ENCODE peak calls at places on chromosomes 16 and 17, in six cellular contexts. O is foreskin fibroblast, P is mesendoderm, G is epithelial cell of esophagus, M is psoas muscle, X is neural progenitor cell. H is an unnamed sample.

GRCh38 chr17:35240861-35241260 is 2.0 kb upstream of the SLFN5 start:
- DNase-seq in X (no peak), P (no peak), G (no peak), M (no peak), O (no peak), H (no peak)

GRCh38 chr16:1526608-1527555 is 6.6 kb upstream of the TMEM204 start:
- DNase-seq in M (no peak), X (no peak), O (no peak), P (no peak), G (no peak), H (no peak)

GRCh38 chr17:57570740-57571344 is 174.3 kb downstream of the CCDC182 start:
- DNase-seq in G (no peak), X (no peak), P (no peak), O (peak; percentile 34), M (no peak), H (no peak)

GRCh38 chr16:57383276-57384247 is 11.3 kb downstream of the CX3CL1 start:
- DNase-seq in X (no peak), P (peak; percentile 52), M (no peak), O (peak; percentile 49), G (no peak), H (peak; percentile 62)

GRCh38 chr16:3358884-3359283 is 3.2 kb downstream of the OR2C1 start:
- DNase-seq in O (no peak), P (no peak), M (no peak), G (no peak), X (no peak), H (peak; percentile 8)

GRCh38 chr16:2529061-2529931 is 1.9 kb downstream of the CEMP1 start:
- DNase-seq in P (no peak), X (no peak), M (peak; percentile 55), O (peak; percentile 47), G (no peak), H (no peak)

GRCh38 chr17:68296217-68297140 is 5.2 kb downstream of the ARSG start:
- DNase-seq in M (peak; percentile 73), O (no peak), G (peak; percentile 67), X (no peak), P (peak; percentile 77), H (no peak)

GRCh38 chr17:7084058-7084457 is 4.0 kb upstream of the CLEC10A start:
- DNase-seq in X (no peak), M (no peak), O (no peak), P (no peak), G (no peak), H (peak; percentile 32)

GRCh38 chr17:3197219-3197618 is at the start of gene OR1A2:
- DNase-seq in X (no peak), O (no peak), P (no peak), M (no peak), G (no peak), H (no peak)

GRCh38 chr16:73196670-73197069 is 148.7 kb upstream of the ZFHX3 start:
- DNase-seq in M (peak; percentile 80), X (peak; percentile 85), O (peak; percentile 56), P (peak; percentile 88), G (peak; percentile 78), H (peak; percentile 35)

GRCh38 chr17:7237761-7238417 is 1.4 kb downstream of the PHF23 start:
- DNase-seq in O (peak; percentile 92), G (peak; percentile 58), M (peak; percentile 89), X (peak; percentile 92), P (peak; percentile 71), H (no peak)

GRCh38 chr16:28502290-28502689 is 4.3 kb downstream of the IL27 start:
- DNase-seq in M (no peak), P (no peak), O (no peak), X (no peak), G (no peak), H (no peak)

GRCh38 chr16:54342001-54342776 is 55.6 kb upstream of the IRX3 start:
- DNase-seq in O (peak; percentile 39), M (no peak), P (no peak), G (peak; percentile 55), X (no peak), H (no peak)

GRCh38 chr16:87734644-87735043 is 31.1 kb downstream of the KLHDC4 start:
- DNase-seq in X (no peak), M (no peak), P (peak; percentile 59), O (no peak), G (no peak), H (no peak)

GRCh38 chr16:75238853-75239371 is 12.5 kb downstream of the BCAR1 start:
- DNase-seq in P (no peak), O (peak; percentile 52), X (no peak), M (no peak), G (no peak), H (no peak)

GRCh38 chr17:9050801-9051401 is 29.6 kb downstream of the NTN1 start:
- DNase-seq in O (no peak), P (peak; percentile 89), M (no peak), X (peak; percentile 74), G (peak; percentile 80), H (peak; percentile 50)

GRCh38 chr16:7714775-7715174 is 382.1 kb downstream of the RBFOX1 start:
- DNase-seq in G (no peak), P (no peak), O (no peak), X (no peak), M (no peak), H (no peak)

GRCh38 chr16:1435921-1436697 is 5.2 kb downstream of the PERCC1 start:
- DNase-seq in M (no peak), P (peak; percentile 42), O (no peak), G (no peak), X (no peak), H (no peak)

GRCh38 chr16:69405326-69405725 is 19.1 kb upstream of the CYB5B start:
- DNase-seq in X (no peak), M (no peak), G (no peak), P (no peak), O (no peak), H (no peak)

GRCh38 chr16:56935201-56935600 is 3.3 kb downstream of the HERPUD1 start:
- DNase-seq in X (no peak), M (no peak), P (no peak), G (no peak), O (no peak), H (no peak)

GRCh38 chr17:79904865-79905264 is 65.6 kb upstream of the CBX4 start:
- DNase-seq in M (no peak), P (no peak), G (no peak), O (no peak), X (no peak), H (no peak)

GRCh38 chr17:79897243-79898063 is 58.2 kb upstream of the CBX4 start:
- DNase-seq in P (no peak), X (no peak), M (no peak), G (peak; percentile 40), O (no peak), H (no peak)

GRCh38 chr17:79901131-79901530 is 61.9 kb upstream of the CBX4 start:
- DNase-seq in M (no peak), G (no peak), O (no peak), P (no peak), X (no peak), H (no peak)

GRCh38 chr17:79902146-79902791 is 63.0 kb upstream of the CBX4 start:
- DNase-seq in G (peak; percentile 34), P (peak; percentile 51), X (no peak), M (no peak), O (no peak), H (no peak)

GRCh38 chr17:79899584-79899983 is 60.3 kb upstream of the CBX4 start:
- DNase-seq in M (no peak), X (no peak), P (no peak), G (no peak), O (no peak), H (no peak)
- H3K4me3 ChIP-seq in M (no peak overlapping the region), X (no peak overlapping the region), P (no peak overlapping the region), G (no peak overlapping the region), O (no peak overlapping the region), H (no peak overlapping the region)

DNA sequence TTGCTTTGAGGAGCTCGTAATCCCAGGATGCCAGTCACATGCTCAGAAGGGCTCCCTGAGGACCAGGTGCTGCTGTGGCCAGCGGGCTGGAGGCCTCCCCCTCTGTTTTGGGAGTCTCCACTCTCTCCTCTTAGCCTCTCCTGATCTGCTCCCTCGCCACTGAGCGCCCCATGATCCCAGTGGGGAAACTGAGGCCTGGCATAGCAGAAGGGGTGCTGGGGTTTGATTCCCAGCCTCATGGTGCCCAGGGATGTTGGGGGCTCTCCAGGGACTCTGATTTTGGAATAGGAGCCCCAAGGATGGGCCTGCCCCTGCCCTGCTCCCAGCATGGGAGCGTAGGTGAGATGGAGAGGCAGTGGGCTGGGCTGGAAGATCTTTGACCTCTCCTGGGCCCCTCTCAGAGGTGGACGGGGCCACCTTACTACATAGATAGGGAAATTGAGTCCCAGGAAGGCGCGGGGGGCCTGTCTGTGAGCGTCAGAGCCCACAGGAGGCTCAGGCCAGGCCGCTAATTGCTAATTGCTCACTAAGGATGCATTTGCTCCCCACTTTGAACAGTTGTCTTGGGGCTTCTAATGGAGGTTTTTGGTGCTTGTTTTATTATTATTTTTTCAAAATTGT is 525 bp upstream of the ADCY7 start:
- DNase-seq in P (no peak), X (no peak), O (no peak), M (peak; percentile 43), G (no peak), H (no peak)
- H3K4me3 ChIP-seq in P (no peak overlapping the region), X (no peak overlapping the region), O (peak overlapping the region; percentile 46), M (peak overlapping the region; percentile 46), G (no peak overlapping the region), H (peak overlapping the region; percentile 53)

GRCh38 chr16:85573696-85574641 is 39.2 kb upstream of the GSE1 start:
- DNase-seq in G (peak; percentile 7), M (peak; percentile 68), P (no peak), O (peak; percentile 64), X (no peak), H (peak; percentile 70)

GRCh38 chr16:85576944-85577343 is 36.2 kb upstream of the GSE1 start:
- DNase-seq in O (no peak), X (no peak), P (no peak), G (no peak), M (no peak), H (no peak)

GRCh38 chr16:85575910-85576309 is 37.2 kb upstream of the GSE1 start:
- DNase-seq in X (no peak), M (no peak), P (no peak), O (no peak), G (no peak), H (no peak)

GRCh38 chr16:85573045-85573695 is 40.0 kb upstream of the GSE1 start:
- DNase-seq in P (no peak), M (no peak), X (no peak), O (no peak), G (no peak), H (no peak)

GRCh38 chr16:85574672-85575475 is 38.2 kb upstream of the GSE1 start:
- DNase-seq in O (no peak), M (no peak), G (no peak), P (no peak), X (peak; percentile 88), H (no peak)
- H3K4me3 ChIP-seq in O (no peak overlapping the region), M (no peak overlapping the region), G (no peak overlapping the region), P (no peak overlapping the region), X (peak overlapping the region; percentile 6), H (no peak overlapping the region)

GRCh38 chr16:17468611-17469010 is 2.1 kb downstream of the XYLT1 start:
- DNase-seq in O (no peak), G (no peak), X (peak; percentile 7), P (no peak), M (no peak), H (no peak)

GRCh38 chr16:17466876-17467275 is 3.9 kb downstream of the XYLT1 start:
- DNase-seq in G (no peak), O (no peak), P (peak; percentile 57), M (no peak), X (no peak), H (no peak)

GRCh38 chr16:17469742-17470001 is 1.1 kb downstream of the XYLT1 start:
- DNase-seq in P (no peak), G (no peak), M (no peak), O (no peak), X (no peak), H (no peak)

GRCh38 chr16:17469011-17469741 is 1.6 kb downstream of the XYLT1 start:
- DNase-seq in O (peak; percentile 85), G (no peak), X (peak; percentile 17), P (peak; percentile 28), M (no peak), H (peak; percentile 72)

GRCh38 chr16:17467923-17468540 is 2.7 kb downstream of the XYLT1 start:
- DNase-seq in O (peak; percentile 86), X (peak; percentile 84), M (peak; percentile 77), G (no peak), P (peak; percentile 85), H (peak; percentile 37)
- H3K4me3 ChIP-seq in O (peak overlapping the region; percentile 84), X (no peak overlapping the region), M (peak overlapping the region; percentile 18), G (no peak overlapping the region), P (no peak overlapping the region), H (peak overlapping the region; percentile 78)